ENCODE peak calls at places on chromosomes 16 and 17, in nine cellular contexts. Y is cardiac fibroblast, F is AG04450, P is neural progenitor cell, K is tibial artery, L is mammary epithelial cell, B is ascending aorta, M is left ventricle myocardium inferior, W is bronchial epithelial cell. N is an unnamed sample.

GRCh38 chr16:85288341-85288868 is 176.1 kb upstream of the CIBAR2 start:
- DNase-seq in L (no peak), P (no peak), F (no peak), Y (no peak), K (no peak), M (no peak), B (no peak), W (no peak), N (no peak)

GRCh38 chr17:12549499-12549901 is 116.2 kb upstream of the MYOCD start:
- DNase-seq in L (no peak), W (no peak), F (no peak), B (no peak), K (no peak), Y (peak), P (no peak), M (no peak), N (peak)

GRCh38 chr17:21043296-21044232 is 753 bp upstream of the USP22 start:
- DNase-seq in B (no peak), P (peak), Y (peak), F (peak), K (peak), M (peak), W (peak), L (peak), N (peak)

GRCh38 chr17:73432624-73433190 is 120.9 kb upstream of the CDC42EP4 start:
- DNase-seq in Y (no peak), M (no peak), F (no peak), W (no peak), K (no peak), L (no peak), B (no peak), P (no peak), N (no peak)

GRCh38 chr16:88649924-88650748 is 717 bp downstream of the CYBA start:
- DNase-seq in F (no peak), W (no peak), K (peak), L (no peak), B (no peak), M (peak), P (peak), Y (peak), N (no peak)

GRCh38 chr17:77320046-77320445 is 179.3 kb downstream of the SEC14L1 start:
- DNase-seq in L (peak), F (no peak), P (no peak), B (no peak), M (no peak), K (peak), Y (peak), W (no peak), N (peak)

GRCh38 chr17:73541111-73541510 is 103.1 kb downstream of the SDK2 start:
- DNase-seq in L (no peak), B (no peak), F (no peak), K (no peak), Y (no peak), W (peak), M (no peak), P (no peak), N (no peak)

GRCh38 chr16:83901101-83901500 is 2.2 kb downstream of the MLYCD start:
- DNase-seq in B (no peak), K (no peak), L (peak), F (no peak), P (no peak), Y (peak), W (peak), M (no peak), N (no peak)

GRCh38 chr17:72030067-72030899 is 90.5 kb upstream of the SOX9 start:
- DNase-seq in Y (peak), F (peak), M (peak), W (peak), K (no peak), P (peak), B (no peak), L (peak), N (peak)

GRCh38 chr17:9959377-9959981 is 54.4 kb upstream of the RCVRN start:
- DNase-seq in F (no peak), K (no peak), Y (peak), B (no peak), W (peak), P (peak), M (no peak), L (peak), N (peak)

GRCh38 chr17:75654176-75654575 is 12.8 kb downstream of the RECQL5 start:
- DNase-seq in B (no peak), Y (peak), K (peak), L (no peak), F (no peak), M (no peak), P (no peak), W (no peak), N (no peak)

GRCh38 chr17:2593846-2594656 is 597 bp downstream of the PAFAH1B1 start:
- DNase-seq in K (peak), W (peak), F (peak), B (peak), P (peak), M (peak), Y (peak), L (peak), N (peak)

GRCh38 chr17:61486135-61487120 is 34.2 kb downstream of the TBX4 start:
- DNase-seq in M (no peak), L (no peak), W (no peak), K (no peak), Y (no peak), B (no peak), P (peak), F (no peak), N (no peak)

GRCh38 chr16:25020112-25020591 is 5.0 kb upstream of the ARHGAP17 start:
- DNase-seq in L (no peak), W (no peak), K (no peak), B (no peak), P (no peak), F (no peak), Y (peak), M (no peak), N (no peak)

GRCh38 chr17:31068291-31068690 is 26.5 kb upstream of the NF1 start:
- DNase-seq in B (no peak), L (peak), M (no peak), K (no peak), Y (peak), W (peak), F (no peak), P (peak), N (no peak)

GRCh38 chr17:77235370-77236080 is 94.8 kb downstream of the SEC14L1 start:
- DNase-seq in P (no peak), F (peak), Y (peak), M (peak), L (no peak), W (peak), B (no peak), K (no peak), N (peak)

GRCh38 chr16:2471016-2471652 is at the start of gene NTN3:
- DNase-seq in M (no peak), L (no peak), W (no peak), P (peak), F (no peak), K (no peak), B (no peak), Y (no peak), N (no peak)

GRCh38 chr16:65700599-65700998 is 578.7 kb upstream of the CDH11 start:
- DNase-seq in F (no peak), P (no peak), W (peak), M (no peak), B (no peak), Y (no peak), K (no peak), L (no peak), N (no peak)

GRCh38 chr16:81973737-81974136 is 37.5 kb downstream of the SDR42E1 start:
- DNase-seq in K (no peak), M (no peak), F (no peak), P (no peak), B (no peak), L (no peak), Y (no peak), W (peak), N (no peak)

GRCh38 chr17:2068101-2068518 is 13.2 kb downstream of the HIC1 start:
- DNase-seq in B (no peak), W (no peak), L (no peak), P (no peak), K (no peak), Y (peak), F (no peak), M (no peak), N (peak)

GRCh38 chr17:75430159-75430748 is 24.8 kb upstream of the GRB2 start:
- DNase-seq in Y (peak), L (no peak), F (no peak), M (no peak), W (no peak), B (no peak), P (peak), K (peak), N (peak)

GRCh38 chr16:68395167-68395786 is 53.0 kb downstream of the SMPD3 start:
- DNase-seq in M (no peak), F (no peak), Y (no peak), L (no peak), B (no peak), W (no peak), P (no peak), K (no peak), N (no peak)

GRCh38 chr17:67378444-67379250 is 1.6 kb downstream of the PITPNC1 start:
- DNase-seq in L (peak), K (peak), W (peak), B (peak), F (peak), Y (peak), P (peak), M (peak), N (peak)

GRCh38 chr17:67546578-67547527 is 169.8 kb downstream of the PITPNC1 start:
- DNase-seq in W (no peak), F (no peak), P (no peak), B (no peak), Y (peak), K (no peak), M (peak), L (no peak), N (peak)

DNA sequence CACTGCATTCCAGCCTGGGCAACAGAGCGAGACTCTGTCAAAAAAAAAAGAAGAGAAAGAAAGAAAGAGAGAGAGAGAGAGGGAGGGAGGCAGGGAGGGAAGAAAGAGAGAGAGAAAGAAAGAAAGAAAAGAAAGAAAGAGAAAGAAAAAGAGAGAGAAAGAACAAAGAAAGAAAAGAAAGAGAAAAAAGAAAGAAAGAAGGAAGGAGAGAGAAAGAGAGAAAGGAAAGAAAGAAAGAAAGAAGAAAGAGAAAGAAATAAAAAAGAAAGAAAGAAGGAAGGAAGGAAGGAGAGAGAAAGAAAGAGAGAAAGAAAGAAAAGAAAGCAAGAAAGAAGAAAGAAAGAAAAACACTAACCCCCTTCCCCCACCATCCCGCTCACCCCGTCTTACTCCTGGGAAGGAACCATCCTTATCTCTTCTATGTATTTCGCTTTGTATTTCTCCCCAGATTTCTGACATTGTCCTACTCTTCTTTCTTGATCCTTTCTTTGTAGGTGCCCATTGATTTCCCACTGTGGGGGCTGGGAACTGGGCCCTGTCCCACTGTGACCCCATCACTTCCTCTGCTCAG is 20.9 kb downstream of the ALOX15 start:
- DNase-seq in L (no peak), Y (no peak), K (no peak), B (no peak), W (no peak), F (no peak), P (no peak), M (no peak), N (no peak)
- TF ChIP-seq CTCF in L (no peak), Y (no peak), K (no peak), B (no peak), W (no peak), F (no peak), P (no peak), M (no peak), N (no peak)

GRCh38 chr17:34414338-34414737 is 51.3 kb upstream of the CCL1 start:
- DNase-seq in P (no peak), K (no peak), Y (no peak), W (no peak), L (no peak), M (no peak), F (no peak), B (no peak), N (no peak)

GRCh38 chr17:34412534-34412933 is 49.5 kb upstream of the CCL1 start:
- DNase-seq in Y (no peak), M (no peak), P (no peak), F (no peak), L (no peak), K (no peak), B (no peak), W (no peak), N (no peak)

GRCh38 chr17:34412022-34412421 is 49.0 kb upstream of the CCL1 start:
- DNase-seq in M (no peak), Y (no peak), F (no peak), W (no peak), B (no peak), K (no peak), L (no peak), P (no peak), N (no peak)

GRCh38 chr17:34412965-34413441 is 50.0 kb upstream of the CCL1 start:
- DNase-seq in B (no peak), Y (peak), K (no peak), F (no peak), M (no peak), W (peak), P (no peak), L (no peak), N (no peak)

GRCh38 chr17:34413443-34414076 is 50.5 kb upstream of the CCL1 start:
- DNase-seq in P (no peak), Y (peak), W (no peak), K (no peak), B (no peak), M (no peak), L (no peak), F (no peak), N (no peak)
- H3K4me3 ChIP-seq in P (no peak), Y (no peak), W (no peak), K (no peak), B (no peak), M (no peak), L (no peak), F (no peak), N (no peak)

DNA sequence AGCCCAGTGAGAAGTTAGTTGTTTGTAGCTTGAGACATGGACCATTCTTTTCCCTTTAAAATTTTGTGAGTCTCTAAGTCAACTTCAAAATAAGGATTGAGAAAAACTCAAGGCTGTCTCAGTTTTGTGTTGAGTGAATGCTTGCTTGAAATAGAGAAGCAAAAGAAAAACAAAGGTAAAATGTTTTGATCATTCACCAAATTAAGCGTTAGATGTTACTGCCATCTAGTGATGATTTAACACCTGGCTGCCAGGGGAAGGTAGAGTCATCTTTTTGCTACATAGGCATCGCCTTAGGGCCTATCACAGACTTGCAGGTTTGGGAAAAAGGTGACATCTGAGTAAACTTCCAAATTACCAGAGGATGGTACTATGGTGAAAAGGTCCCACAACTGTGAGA is 74.4 kb downstream of the PCTP start:
- DNase-seq in M (no peak), F (no peak), L (peak), P (peak), B (no peak), Y (peak), W (peak), K (no peak), N (no peak)
- TF ChIP-seq CTCF in M (peak), F (no peak), L (peak), P (peak), B (no peak), Y (no peak), W (peak), K (no peak), N (peak)

DNA sequence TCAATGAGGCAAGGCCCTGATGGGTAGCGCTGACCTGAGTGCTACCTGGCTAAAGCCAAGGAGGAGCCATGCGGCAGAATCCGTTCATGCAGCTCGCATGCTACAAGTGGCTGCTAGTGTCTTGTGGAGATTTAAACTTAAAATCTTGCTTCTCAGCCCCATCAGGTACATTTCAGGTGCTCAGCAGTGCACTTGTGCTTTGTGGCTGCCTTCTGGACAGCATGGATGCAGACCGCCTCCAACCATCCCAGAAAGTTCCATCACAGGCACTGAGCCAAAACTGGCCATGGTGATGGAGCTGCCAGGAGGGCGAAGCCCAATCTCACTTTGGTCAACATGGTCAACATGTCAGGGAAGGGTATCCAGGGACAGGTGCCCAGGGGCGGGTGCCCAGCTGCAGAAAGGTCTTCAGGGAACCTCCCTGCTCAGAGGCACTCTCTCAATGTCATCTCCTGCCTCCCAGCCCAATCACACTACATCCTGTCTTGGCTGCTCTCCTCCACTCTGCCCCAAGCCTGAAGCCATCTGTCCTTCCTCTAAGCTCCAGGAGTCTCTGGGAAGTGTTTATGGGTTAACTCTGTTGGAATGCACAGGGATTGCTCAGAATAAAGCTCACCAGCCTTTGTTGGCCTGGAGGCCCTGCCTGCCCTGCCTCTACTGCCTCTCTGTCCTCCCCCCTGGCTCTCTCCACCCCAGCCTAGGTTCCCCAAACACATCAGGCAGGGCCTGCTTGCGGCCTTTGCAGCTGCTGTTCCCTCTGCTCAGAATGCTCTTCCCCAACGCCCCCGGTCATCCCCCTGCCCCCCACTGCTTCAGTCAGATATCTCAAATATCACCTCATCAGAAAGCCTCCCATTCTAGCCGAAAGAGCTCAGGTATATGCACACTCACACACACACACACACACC is 18.3 kb upstream of the TNFRSF13B start:
- DNase-seq in K (no peak), Y (peak), P (no peak), W (no peak), B (no peak), M (no peak), L (no peak), F (peak), N (no peak)
- H3K4me3 ChIP-seq in K (no peak), Y (no peak), P (no peak), W (no peak), B (no peak), M (no peak), L (no peak), F (no peak), N (no peak)

DNA sequence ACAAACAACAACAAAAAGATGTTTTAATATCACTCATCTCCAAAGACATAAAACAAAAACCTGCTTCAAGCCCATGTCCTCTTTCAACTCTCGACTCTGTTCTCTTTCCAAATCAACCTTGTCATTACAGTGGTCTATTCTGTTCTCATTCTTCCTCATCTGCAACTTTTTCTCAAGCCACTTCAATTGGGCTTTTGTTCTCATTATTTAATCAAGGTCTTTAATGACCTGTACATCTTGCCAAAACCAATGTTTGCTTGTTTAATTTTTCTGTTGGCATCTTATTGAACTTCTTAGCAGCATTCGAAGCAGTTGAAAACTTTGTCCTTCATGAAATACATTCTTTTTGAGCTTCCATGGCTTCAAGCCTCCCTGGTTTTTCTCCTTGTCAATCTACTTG is 19.7 kb upstream of the RABEP1 start:
- DNase-seq in L (no peak), W (no peak), M (no peak), P (no peak), B (no peak), F (no peak), Y (no peak), K (no peak), N (no peak)
- TF ChIP-seq CTCF in L (no peak), W (no peak), M (no peak), P (no peak), B (no peak), F (no peak), Y (no peak), K (no peak), N (no peak)

GRCh38 chr17:82001657-82002056 is 21.0 kb downstream of the CENPX start:
- DNase-seq in B (no peak), M (no peak), P (no peak), F (no peak), L (no peak), K (no peak), Y (no peak), W (no peak), N (no peak)

GRCh38 chr17:81999975-82000802 is 22.5 kb downstream of the CENPX start:
- DNase-seq in Y (no peak), B (no peak), P (no peak), M (no peak), K (no peak), F (no peak), L (no peak), W (no peak), N (no peak)

GRCh38 chr17:81998719-81999438 is 21.4 kb downstream of the ASPSCR1 start:
- DNase-seq in L (no peak), Y (no peak), P (no peak), M (no peak), B (no peak), F (no peak), K (no peak), W (no peak), N (no peak)

GRCh38 chr17:81999587-81999974 is 22.2 kb downstream of the ASPSCR1 start:
- DNase-seq in L (no peak), M (no peak), P (no peak), F (no peak), Y (no peak), K (no peak), B (no peak), W (no peak), N (no peak)

DNA sequence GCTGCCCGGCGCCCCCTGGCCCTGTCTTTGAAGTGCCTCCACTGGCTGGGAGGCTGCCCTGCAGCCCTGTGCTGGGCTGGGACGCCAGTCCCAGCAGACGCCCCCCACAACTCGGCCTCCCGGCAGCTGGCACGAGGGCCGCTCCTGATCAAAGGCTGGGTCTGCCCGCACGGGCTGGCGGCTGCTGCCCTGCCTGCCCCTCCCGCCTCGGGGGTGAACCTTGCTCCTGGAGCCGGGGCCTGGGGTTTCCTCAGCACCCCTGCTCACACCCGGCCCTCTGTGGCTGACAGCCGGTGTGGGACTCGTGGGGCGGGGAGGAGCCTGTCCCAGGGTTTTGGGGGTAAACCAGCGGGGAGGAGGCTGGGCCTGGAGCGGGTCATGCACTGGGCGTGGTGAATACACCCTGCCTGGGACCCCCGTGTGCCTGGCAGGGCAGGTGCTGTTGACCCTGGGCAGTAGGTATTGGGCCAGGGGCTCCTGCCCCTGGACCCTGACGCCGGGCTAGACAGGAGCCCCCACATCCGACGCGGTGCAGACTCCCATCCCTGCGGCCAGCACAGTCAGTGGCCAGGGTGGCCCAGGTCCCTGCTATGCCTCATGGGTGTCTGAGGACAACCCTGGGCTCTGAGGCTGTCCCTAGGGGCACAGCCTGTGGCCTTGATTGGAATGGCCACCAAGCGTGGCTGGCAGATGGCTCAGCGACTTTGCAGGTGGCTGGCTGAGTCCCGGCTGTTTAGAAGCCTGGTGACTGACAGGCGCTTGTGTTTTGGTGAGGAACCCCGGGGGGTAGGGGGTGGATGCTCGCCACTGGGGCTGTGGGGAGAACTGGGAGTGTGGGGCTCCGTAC is 21.7 kb downstream of the CENPX start:
- DNase-seq in B (no peak), F (no peak), W (no peak), Y (no peak), L (no peak), P (no peak), M (no peak), K (no peak), N (no peak)
- H3K4me3 ChIP-seq in B (no peak), F (no peak), W (no peak), Y (no peak), L (no peak), P (no peak), M (no peak), K (no peak), N (no peak)